ENCODE peak calls at places on chromosomes 3 and 15, in four cellular contexts. K is Peyer's patch, E is A549, S is tibial artery. L is an unnamed sample. For H3K4me1, the result is how much of the 10 kb centered on the place peaks cover.

GRCh38 chr3:181616088-181617070 is 95.3 kb upstream of the SOX2 start:
- DNase-seq in K (no peak), E (no peak), S (no peak), L (no peak)

GRCh38 chr15:100686725-100687488 is 84.5 kb downstream of the ASB7 start:
- DNase-seq in K (no peak), E (no peak), S (no peak), L (no peak)

GRCh38 chr3:64921666-64922065 is 233.9 kb upstream of the ADAMTS9 start:
- DNase-seq in K (no peak), E (no peak), S (no peak), L (no peak)

GRCh38 chr15:77836901-77837648 is 204.4 kb upstream of the LINGO1 start:
- DNase-seq in K (no peak), E (no peak), S (no peak), L (no peak)

GRCh38 chr3:24375947-24376384 is 118.7 kb downstream of the THRB start:
- DNase-seq in K (no peak), E (no peak), S (no peak), L (no peak)

GRCh38 chr15:50697109-50697797 is 10.7 kb upstream of the TRPM7 start:
- DNase-seq in K (no peak), E (no peak), S (no peak), L (no peak)

GRCh38 chr15:44736261-44736765 is at the start of gene TRIM69:
- DNase-seq in K (no peak), E (no peak), S (no peak), L (no peak)

GRCh38 chr3:152376351-152377183 is 107.8 kb downstream of the MBNL1 start:
- DNase-seq in K (peak), E (peak), S (no peak), L (no peak)

GRCh38 chr3:194715022-194715800 is 29.5 kb downstream of the FAM43A start:
- DNase-seq in K (no peak), E (no peak), S (no peak), L (no peak)

GRCh38 chr15:96625251-96625650 is 294.8 kb downstream of the NR2F2 start:
- DNase-seq in K (no peak), E (no peak), S (no peak), L (no peak)

GRCh38 chr3:146928421-146929059 is 323.4 kb upstream of the PLSCR5 start:
- DNase-seq in K (no peak), E (no peak), S (no peak), L (no peak)

GRCh38 chr3:18372786-18373405 is 52.2 kb downstream of the SATB1 start:
- DNase-seq in K (no peak), E (no peak), S (no peak), L (no peak)

GRCh38 chr3:63809607-63810006 is 9.5 kb upstream of the C3orf49 start:
- DNase-seq in K (no peak), E (no peak), S (no peak), L (no peak)

GRCh38 chr15:56719774-56720555 is 13.3 kb downstream of the ZNF280D start:
- DNase-seq in K (no peak), E (no peak), S (no peak), L (no peak)

GRCh38 chr15:66961407-66961884 is 104.0 kb upstream of the SMAD3 start:
- DNase-seq in K (no peak), E (no peak), S (no peak), L (no peak)

GRCh38 chr3:63914312-63914711 is 2.1 kb upstream of the SCAANT1 start:
- DNase-seq in K (no peak), E (no peak), S (peak), L (peak)

GRCh38 chr15:25897658-25898057 is 34.5 kb upstream of the ATP10A start:
- DNase-seq in K (no peak), E (no peak), S (no peak), L (no peak)

GRCh38 chr3:24521306-24522154 is 26.9 kb upstream of the THRB start:
- DNase-seq in K (peak), E (peak), S (peak), L (peak)

GRCh38 chr15:92429378-92430066 is 35.8 kb downstream of the ST8SIA2 start:
- DNase-seq in K (no peak), E (peak), S (no peak), L (no peak)

GRCh38 chr3:47359283-47359682 is 21.5 kb upstream of the PTPN23 start:
- DNase-seq in K (no peak), E (no peak), S (no peak), L (no peak)

GRCh38 chr3:173639098-173639497 is 241.6 kb downstream of the NLGN1 start:
- DNase-seq in K (no peak), E (no peak), S (no peak), L (no peak)

GRCh38 chr3:71001303-71001702 is 582.2 kb downstream of the FOXP1 start:
- DNase-seq in K (no peak), E (no peak), S (no peak), L (no peak)

GRCh38 chr3:38580450-38581382 is 68.8 kb downstream of the SCN5A start:
- DNase-seq in K (peak), E (no peak), S (peak), L (peak)

GRCh38 chr15:29970402-29970695 is 112.4 kb upstream of the GOLGA8J start:
- DNase-seq in K (no peak), E (peak), S (no peak), L (no peak)

GRCh38 chr3:192830279-192831110 is 87.2 kb downstream of the MB21D2 start:
- DNase-seq in K (no peak), E (no peak), S (no peak), L (no peak)

GRCh38 chr3:159837725-159838124 is 150.9 kb upstream of the IL12A start:
- DNase-seq in K (no peak), E (no peak), S (no peak), L (no peak)

GRCh38 chr3:156750874-156751245 is 75.3 kb upstream of the LEKR1 start:
- DNase-seq in K (no peak), E (no peak), S (no peak), L (no peak)

GRCh38 chr3:197468866-197469382 is 86.8 kb downstream of the BDH1 start:
- DNase-seq in K (no peak), E (peak), S (no peak), L (no peak)

GRCh38 chr15:65312400-65312916 is 8.0 kb downstream of the RNU5B-1 start:
- DNase-seq in K (no peak), E (no peak), S (no peak), L (no peak)

GRCh38 chr3:129616713-129617112 is 10.2 kb upstream of the PLXND1 start:
- DNase-seq in K (no peak), E (no peak), S (peak), L (no peak)

GRCh38 chr15:61871926-61872522 is 188.2 kb downstream of the VPS13C start:
- DNase-seq in K (no peak), E (peak), S (no peak), L (no peak)

GRCh38 chr15:33067456-33067855 is 127.1 kb downstream of the FMN1 start:
- DNase-seq in K (no peak), E (no peak), S (no peak), L (no peak)

GRCh38 chr15:68373028-68373427 is 58.9 kb downstream of the ITGA11 start:
- DNase-seq in K (no peak), E (no peak), S (no peak), L (peak)
- H3K4me1 ChIP-seq in K (under half), E (under half), S (under half), L (under half)

GRCh38 chr15:95287774-95288173 is 1042.7 kb upstream of the NR2F2 start:
- DNase-seq in K (no peak), E (no peak), S (no peak), L (no peak)
- H3K4me1 ChIP-seq in K (under half), E (under half), S (under half), L (under half)

DNA sequence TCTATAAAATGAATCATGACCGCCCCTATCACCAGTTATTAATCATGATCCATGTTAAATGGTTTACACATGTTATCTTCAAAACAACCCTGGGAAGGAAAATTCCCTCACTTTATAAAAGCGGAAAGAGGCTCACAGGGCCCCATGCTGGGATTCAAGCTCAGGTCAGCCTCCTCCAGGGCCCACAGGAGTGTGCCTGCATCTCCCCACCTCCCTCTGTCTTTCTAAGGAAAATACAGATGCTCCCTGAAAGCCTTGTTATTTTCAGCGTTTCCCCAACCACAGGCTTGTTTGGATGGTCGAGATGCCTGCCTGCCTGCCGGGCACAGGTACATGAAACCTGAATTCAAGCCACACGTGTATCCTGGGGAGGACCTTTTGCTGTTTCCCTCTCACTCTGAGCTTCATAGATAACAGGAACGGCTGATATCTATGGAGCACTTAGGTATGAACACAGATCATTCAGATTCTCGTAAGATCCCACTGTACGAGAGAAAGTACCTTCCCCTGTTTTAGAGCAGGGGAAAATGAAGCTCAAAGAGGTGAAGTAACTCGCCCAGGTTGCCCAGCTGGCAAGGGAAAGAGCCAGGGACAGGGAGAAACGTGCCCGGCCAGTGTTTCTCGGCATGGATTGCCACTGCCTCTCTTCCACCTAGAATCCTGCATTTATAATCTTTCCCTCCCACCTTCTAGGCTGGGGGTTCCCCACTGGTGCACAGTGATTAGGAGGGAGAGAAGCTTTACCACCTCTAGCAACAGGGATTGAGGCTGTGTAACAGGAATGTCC is 39.2 kb downstream of the EHD4 start:
- DNase-seq in K (no peak), E (no peak), S (no peak), L (no peak)
- H3K4me1 ChIP-seq in K (under half), E (half or more), S (half or more), L (under half)

DNA sequence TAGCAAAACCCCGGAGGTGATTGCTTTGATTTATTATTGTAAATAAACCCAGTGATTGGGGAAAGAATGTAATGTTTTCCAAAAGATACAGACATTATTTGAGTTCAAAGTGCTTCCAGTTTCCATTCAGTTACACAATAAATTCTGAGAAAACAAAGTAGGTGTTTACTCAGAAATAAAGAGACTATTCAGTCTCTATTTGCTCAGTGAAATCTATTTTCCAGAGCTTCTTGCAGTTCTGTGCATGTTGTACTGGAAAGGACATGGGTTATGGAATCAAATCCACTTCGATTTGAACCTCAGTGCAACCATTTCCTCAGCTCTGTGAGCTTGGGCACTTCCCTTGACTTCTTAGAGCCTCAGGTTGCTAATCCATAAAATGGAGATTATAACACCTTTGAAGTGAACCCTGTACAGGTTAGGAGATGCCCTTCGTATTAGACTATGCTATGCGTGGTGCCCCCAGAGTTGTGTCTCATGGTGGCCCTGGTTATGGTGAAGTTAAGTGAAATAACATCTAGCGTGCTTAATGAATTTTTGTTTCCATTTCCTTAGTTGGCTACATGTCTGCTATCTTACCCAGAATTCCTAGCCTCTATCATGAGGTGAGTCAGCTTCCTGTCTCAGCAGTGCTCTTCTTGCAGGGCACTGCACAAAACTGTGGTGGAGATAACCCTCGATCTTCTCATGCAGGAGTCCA is 97.8 kb downstream of the RPL39L start:
- DNase-seq in K (peak), E (no peak), S (no peak), L (no peak)
- H3K4me1 ChIP-seq in K (under half), E (under half), S (under half), L (under half)

GRCh38 chr3:44056446-44057240 is 185.0 kb upstream of the TOPAZ1 start:
- DNase-seq in K (no peak), E (no peak), S (no peak), L (no peak)

GRCh38 chr3:44058022-44058867 is 183.4 kb upstream of the TOPAZ1 start:
- DNase-seq in K (peak), E (no peak), S (no peak), L (no peak)

GRCh38 chr3:44060164-44060563 is 181.5 kb upstream of the TOPAZ1 start:
- DNase-seq in K (no peak), E (no peak), S (no peak), L (no peak)

GRCh38 chr3:44058868-44059203 is 182.8 kb upstream of the TOPAZ1 start:
- DNase-seq in K (no peak), E (no peak), S (no peak), L (no peak)

DNA sequence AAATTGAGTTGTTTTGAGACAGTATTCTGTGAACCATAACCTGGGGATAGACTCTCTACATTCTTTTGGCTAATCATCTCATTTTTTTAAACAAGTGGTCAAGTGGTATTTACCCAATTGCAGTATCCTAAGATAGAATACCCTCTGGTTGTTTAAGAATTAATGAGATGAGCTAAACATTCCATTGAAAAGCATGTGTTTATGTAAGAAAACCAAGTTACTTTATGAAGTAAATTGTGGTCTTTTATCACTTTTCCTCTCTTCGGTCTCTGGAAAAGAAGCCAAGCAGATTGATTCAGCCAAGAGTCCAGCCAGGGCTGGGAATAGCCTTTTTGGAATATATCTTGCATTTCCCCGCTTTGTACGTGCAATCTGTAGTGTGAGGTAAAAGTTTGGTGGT is 185.7 kb upstream of the TOPAZ1 start:
- DNase-seq in K (no peak), E (no peak), S (no peak), L (no peak)
- H3K4me1 ChIP-seq in K (under half), E (under half), S (under half), L (under half)

GRCh38 chr3:50300681-50301254 is 1.6 kb upstream of the HYAL3 start:
- DNase-seq in K (no peak), E (no peak), S (no peak), L (no peak)
- H3K4me1 ChIP-seq in K (under half), E (under half), S (under half), L (under half)

DNA sequence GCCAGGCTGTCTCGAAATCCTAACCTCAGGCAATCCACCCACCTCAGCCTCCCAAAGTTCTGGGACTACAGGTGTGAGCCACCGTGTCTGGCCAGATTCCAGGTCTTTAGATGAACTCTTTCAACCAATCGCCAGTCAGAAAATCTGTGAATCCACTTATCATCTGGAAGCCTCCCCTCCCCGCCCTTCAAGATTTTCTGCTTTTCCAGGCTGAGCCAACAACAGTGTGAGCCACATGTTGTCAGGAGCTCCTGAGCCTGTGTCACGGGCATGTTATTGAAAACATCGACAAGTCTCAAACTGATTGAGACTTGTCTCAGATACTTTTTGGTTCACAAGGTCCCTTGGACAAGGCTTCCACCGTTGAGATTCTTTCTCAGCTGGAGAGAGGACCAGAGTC is 52.0 kb upstream of the TRPM1 start:
- DNase-seq in K (no peak), E (no peak), S (no peak), L (no peak)
- H3K4me1 ChIP-seq in K (under half), E (under half), S (under half), L (under half)

GRCh38 chr3:16319307-16319706 is 54.3 kb downstream of the OXNAD1 start:
- DNase-seq in K (peak), E (peak), S (no peak), L (no peak)
- H3K4me1 ChIP-seq in K (under half), E (under half), S (under half), L (under half)

GRCh38 chr3:101680466-101680865 is 3.5 kb upstream of the ZBTB11 start:
- DNase-seq in K (no peak), E (no peak), S (no peak), L (no peak)
- H3K4me1 ChIP-seq in K (under half), E (under half), S (under half), L (under half)

GRCh38 chr3:58009749-58010535 is 1.7 kb downstream of the FLNB start:
- DNase-seq in K (no peak), E (peak), S (no peak), L (no peak)

GRCh38 chr3:58013099-58013498 is 4.9 kb downstream of the FLNB start:
- DNase-seq in K (no peak), E (no peak), S (no peak), L (no peak)

GRCh38 chr3:58012302-58012701 is 4.1 kb downstream of the FLNB start:
- DNase-seq in K (no peak), E (no peak), S (no peak), L (no peak)

GRCh38 chr3:58010562-58010961 is 2.3 kb downstream of the FLNB start:
- DNase-seq in K (no peak), E (no peak), S (no peak), L (no peak)

GRCh38 chr3:58011580-58011979 is 3.4 kb downstream of the FLNB start:
- DNase-seq in K (no peak), E (no peak), S (no peak), L (no peak)
- H3K4me1 ChIP-seq in K (under half), E (half or more), S (half or more), L (under half)